ENCODE peak calls at places on chromosomes 11 and 22, in four cellular contexts. One of them, this sample, is unnamed.

GRCh38 chr22:35519306-35520000 is 21.2 kb upstream of the RASD2 start:
- DNase-seq in activated CD8-positive, alpha-beta memory T cell treated with anti-CD3 and anti-CD28 coated beads for 48 hours: no peak
- DNase-seq in H7: no peak
- DNase-seq in Calu3: no peak
- DNase-seq in this sample: no peak

GRCh38 chr11:14314127-14314526 is 44.9 kb downstream of the RRAS2 start:
- DNase-seq in activated CD8-positive, alpha-beta memory T cell treated with anti-CD3 and anti-CD28 coated beads for 48 hours: no peak
- DNase-seq in H7: no peak
- DNase-seq in Calu3: no peak
- DNase-seq in this sample: no peak

GRCh38 chr11:66868726-66869291 is 11.9 kb downstream of the LRFN4 start:
- DNase-seq in activated CD8-positive, alpha-beta memory T cell treated with anti-CD3 and anti-CD28 coated beads for 48 hours: peak; percentile 55
- DNase-seq in H7: peak; percentile 96
- DNase-seq in Calu3: peak; percentile 44
- DNase-seq in this sample: peak; percentile 79

GRCh38 chr22:37269930-37270678 is 12.2 kb upstream of the CYTH4 start:
- DNase-seq in activated CD8-positive, alpha-beta memory T cell treated with anti-CD3 and anti-CD28 coated beads for 48 hours: no peak
- DNase-seq in H7: no peak
- DNase-seq in Calu3: no peak
- DNase-seq in this sample: no peak

GRCh38 chr11:103898065-103898464 is 138.4 kb upstream of the DDI1 start:
- DNase-seq in activated CD8-positive, alpha-beta memory T cell treated with anti-CD3 and anti-CD28 coated beads for 48 hours: no peak
- DNase-seq in H7: no peak
- DNase-seq in Calu3: no peak
- DNase-seq in this sample: no peak

GRCh38 chr11:28860898-28861297 is 752.7 kb downstream of the METTL15 start:
- DNase-seq in activated CD8-positive, alpha-beta memory T cell treated with anti-CD3 and anti-CD28 coated beads for 48 hours: no peak
- DNase-seq in H7: no peak
- DNase-seq in Calu3: no peak
- DNase-seq in this sample: no peak

GRCh38 chr11:8930456-8931175 is 2.1 kb downstream of the C11orf16 start:
- DNase-seq in activated CD8-positive, alpha-beta memory T cell treated with anti-CD3 and anti-CD28 coated beads for 48 hours: no peak
- DNase-seq in H7: no peak
- DNase-seq in Calu3: no peak
- DNase-seq in this sample: no peak

GRCh38 chr11:127411283-127411682 is 410.7 kb upstream of the KIRREL3 start:
- DNase-seq in activated CD8-positive, alpha-beta memory T cell treated with anti-CD3 and anti-CD28 coated beads for 48 hours: no peak
- DNase-seq in H7: no peak
- DNase-seq in Calu3: no peak
- DNase-seq in this sample: no peak

GRCh38 chr11:6572215-6572614 is 31.2 kb downstream of the RRP8 start:
- DNase-seq in activated CD8-positive, alpha-beta memory T cell treated with anti-CD3 and anti-CD28 coated beads for 48 hours: no peak
- DNase-seq in H7: no peak
- DNase-seq in Calu3: no peak
- DNase-seq in this sample: no peak

GRCh38 chr11:32772731-32773130 is 21.7 kb downstream of the CCDC73 start:
- DNase-seq in activated CD8-positive, alpha-beta memory T cell treated with anti-CD3 and anti-CD28 coated beads for 48 hours: no peak
- DNase-seq in H7: no peak
- DNase-seq in Calu3: no peak
- DNase-seq in this sample: no peak

GRCh38 chr11:134530826-134531225 is 118.8 kb upstream of the B3GAT1 start:
- DNase-seq in activated CD8-positive, alpha-beta memory T cell treated with anti-CD3 and anti-CD28 coated beads for 48 hours: no peak
- DNase-seq in H7: peak; percentile 33
- DNase-seq in Calu3: no peak
- DNase-seq in this sample: no peak

This sample was measured in LoVo.